ENCODE peak calls at places on chromosomes 2 and 18, in seven cellular contexts. K, Y, X, A, F, N and I are unnamed samples.

GRCh38 chr2:11692966-11693521 is 23.0 kb upstream of the NTSR2 start:
- DNase-seq in K (peak; percentile 54), Y (peak; percentile 54), X (peak; percentile 67), A (peak; percentile 83), F (peak; percentile 72), N (peak; percentile 76), I (peak; percentile 70)

GRCh38 chr18:63105636-63106316 is 213.8 kb downstream of the BCL2 start:
- DNase-seq in K (peak; percentile 81), Y (no peak), X (no peak), A (no peak), F (no peak), N (no peak), I (no peak)

GRCh38 chr18:77114564-77115391 is 17.8 kb downstream of the MBP start:
- DNase-seq in K (no peak), Y (no peak), X (peak; percentile 93), A (peak; percentile 98), F (no peak), N (no peak), I (peak; percentile 89)

GRCh38 chr2:197847666-197848401 is 43.4 kb downstream of the PLCL1 start:
- DNase-seq in K (no peak), Y (no peak), X (no peak), A (peak; percentile 12), F (no peak), N (no peak), I (no peak)

GRCh38 chr2:231928481-231928880 is 2.3 kb upstream of the NPPC start:
- DNase-seq in K (no peak), Y (no peak), X (no peak), A (peak; percentile 10), F (no peak), N (no peak), I (no peak)

GRCh38 chr2:200905618-200906296 is 16.6 kb downstream of the NIF3L1 start:
- DNase-seq in K (no peak), Y (peak; percentile 29), X (peak; percentile 54), A (peak; percentile 87), F (peak; percentile 54), N (peak; percentile 60), I (peak; percentile 71)

GRCh38 chr2:120384486-120385354 is 38.8 kb downstream of the INHBB start:
- DNase-seq in K (no peak), Y (no peak), X (no peak), A (peak; percentile 61), F (no peak), N (no peak), I (no peak)

GRCh38 chr2:190357596-190357995 is 14.2 kb downstream of the INPP1 start:
- DNase-seq in K (no peak), Y (no peak), X (no peak), A (no peak), F (no peak), N (no peak), I (no peak)

GRCh38 chr2:237213325-237214040 is 127.8 kb downstream of the COPS8 start:
- DNase-seq in K (no peak), Y (no peak), X (no peak), A (no peak), F (no peak), N (no peak), I (no peak)

GRCh38 chr18:72866901-72867701 is 686 bp downstream of the NETO1 start:
- DNase-seq in K (peak; percentile 22), Y (peak; percentile 58), X (no peak), A (peak; percentile 87), F (no peak), N (no peak), I (no peak)

GRCh38 chr2:47190188-47190818 is 35.2 kb upstream of the STPG4 start:
- DNase-seq in K (no peak), Y (no peak), X (no peak), A (peak; percentile 89), F (no peak), N (peak; percentile 68), I (no peak)